ENCODE peak calls at places on chromosomes 7 and 10, in six cellular contexts. One of them, this sample, is unnamed.

GRCh38 chr7:16266877-16267276 is 154.5 kb downstream of the CRPPA start:
- DNase-seq in HepG2: no peak
- DNase-seq in IMR-90: no peak
- DNase-seq in HEK293T: no peak
- DNase-seq in GM12878: no peak
- DNase-seq in A549: no peak
- DNase-seq in this sample: no peak

GRCh38 chr10:74480778-74481177 is 329.8 kb downstream of the ADK start:
- DNase-seq in HEK293T: no peak
- DNase-seq in GM12878: no peak
- DNase-seq in HepG2: no peak
- DNase-seq in IMR-90: no peak
- DNase-seq in A549: no peak
- DNase-seq in this sample: no peak

GRCh38 chr7:129799350-129799955 is 153.3 kb downstream of the UBE2H start:
- DNase-seq in GM12878: no peak
- DNase-seq in HepG2: no peak
- DNase-seq in IMR-90: no peak
- DNase-seq in HEK293T: no peak
- DNase-seq in A549: no peak
- DNase-seq in this sample: peak

GRCh38 chr7:129780257-129781127 is 169.0 kb downstream of the NRF1 start:
- DNase-seq in HEK293T: peak
- DNase-seq in HepG2: peak
- DNase-seq in IMR-90: no peak
- DNase-seq in A549: peak
- DNase-seq in GM12878: no peak
- DNase-seq in this sample: peak

GRCh38 chr7:111089822-111090426 is 1.0 kb upstream of the LRRN3 start:
- DNase-seq in HEK293T: peak
- DNase-seq in GM12878: no peak
- DNase-seq in IMR-90: peak
- DNase-seq in A549: peak
- DNase-seq in HepG2: peak
- DNase-seq in this sample: peak

GRCh38 chr10:14397069-14397468 is 66.3 kb upstream of the FRMD4A start:
- DNase-seq in HEK293T: no peak
- DNase-seq in HepG2: no peak
- DNase-seq in GM12878: no peak
- DNase-seq in A549: no peak
- DNase-seq in IMR-90: peak
- DNase-seq in this sample: no peak

GRCh38 chr7:12130664-12131063 is 80.4 kb upstream of the TMEM106B start:
- DNase-seq in A549: no peak
- DNase-seq in GM12878: no peak
- DNase-seq in IMR-90: no peak
- DNase-seq in HepG2: no peak
- DNase-seq in HEK293T: no peak
- DNase-seq in this sample: no peak

GRCh38 chr7:16078076-16078952 is 343.0 kb downstream of the CRPPA start:
- DNase-seq in HepG2: peak
- DNase-seq in GM12878: no peak
- DNase-seq in A549: peak
- DNase-seq in HEK293T: peak
- DNase-seq in IMR-90: peak
- DNase-seq in this sample: peak

DNA sequence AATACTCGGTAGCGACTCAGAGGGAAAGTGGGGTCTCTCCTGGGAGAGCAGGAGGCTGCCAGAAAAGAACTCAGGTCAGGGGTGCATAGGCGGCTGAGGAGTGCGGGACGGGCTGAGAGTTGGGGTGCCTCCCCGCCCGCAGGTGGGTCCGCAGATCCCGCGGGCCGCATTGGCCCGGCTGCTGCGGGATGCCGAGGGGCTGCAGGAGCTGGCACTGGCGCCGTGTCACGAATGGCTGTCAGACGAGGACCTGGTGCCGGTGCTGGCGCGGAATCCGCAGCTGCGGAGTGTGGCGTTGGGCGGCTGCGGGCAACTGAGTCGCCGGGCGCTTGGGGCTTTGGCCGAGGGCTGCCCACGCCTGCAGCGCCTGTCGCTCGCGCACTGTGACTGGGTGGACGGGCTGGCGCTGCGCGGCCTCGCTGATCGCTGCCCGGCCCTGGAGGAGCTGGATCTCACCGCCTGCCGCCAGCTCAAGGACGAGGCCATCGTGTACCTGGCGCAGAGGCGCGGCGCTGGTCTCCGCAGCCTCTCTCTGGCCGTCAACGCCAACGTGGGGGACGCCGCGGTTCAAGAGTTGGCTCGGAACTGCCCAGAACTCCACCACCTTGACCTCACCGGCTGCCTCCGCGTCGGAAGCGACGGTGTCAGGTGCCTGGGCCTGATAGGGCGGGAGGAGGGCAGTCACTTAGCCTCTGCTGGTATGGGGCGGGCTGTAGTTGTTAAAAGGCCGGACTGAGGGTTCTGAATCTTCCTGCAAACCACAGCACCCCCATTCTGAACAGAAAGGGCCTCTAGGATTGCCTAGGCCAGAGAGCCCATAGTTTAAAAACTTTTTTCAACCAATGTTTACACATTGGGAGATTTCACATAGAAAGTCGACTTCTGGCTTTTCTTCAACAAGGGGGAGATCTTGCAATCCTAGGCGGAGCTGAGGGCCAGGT is 1.3 kb downstream of the FBXL15 start:
- DNase-seq in HEK293T: no peak
- DNase-seq in HepG2: peak
- DNase-seq in GM12878: no peak
- DNase-seq in A549: no peak
- DNase-seq in IMR-90: no peak
- DNase-seq in this sample: peak
- TF ChIP-seq BHLHE40 in HEK293T: no peak
- TF ChIP-seq BHLHE40 in HepG2: no peak
- TF ChIP-seq BHLHE40 in GM12878: no peak
- TF ChIP-seq BHLHE40 in A549: no peak
- TF ChIP-seq BHLHE40 in IMR-90: no peak
- TF ChIP-seq BHLHE40 in this sample: no peak

DNA sequence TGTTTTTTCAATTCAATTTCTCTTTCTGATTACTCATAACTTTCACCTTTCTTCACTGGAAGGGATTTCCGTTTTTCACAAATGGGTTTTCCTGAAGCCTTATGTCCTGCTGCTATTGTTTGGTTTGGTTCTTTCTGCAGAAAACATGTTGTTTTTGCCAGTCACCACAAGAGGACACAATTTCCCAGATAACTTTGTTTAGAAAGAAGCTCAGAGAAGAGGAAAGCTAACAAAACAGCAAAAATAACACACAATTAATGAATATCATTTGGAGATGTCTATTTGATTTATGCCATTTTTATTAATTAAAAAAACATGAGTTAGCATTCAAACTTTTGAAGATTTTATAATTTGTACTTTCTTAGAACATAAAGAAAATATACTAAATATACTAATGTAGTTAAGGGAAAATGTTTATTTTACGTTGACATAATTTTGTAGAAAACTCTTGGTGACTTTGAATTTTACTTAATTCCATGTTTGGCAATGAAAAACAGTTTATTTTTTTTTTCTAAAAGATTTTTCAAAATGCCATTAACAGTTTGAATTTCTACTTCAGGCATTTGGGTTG is 4.7 kb upstream of the TWIST1 start:
- DNase-seq in IMR-90: peak
- DNase-seq in HEK293T: peak
- DNase-seq in A549: peak
- DNase-seq in HepG2: no peak
- DNase-seq in GM12878: no peak
- DNase-seq in this sample: no peak
- TF ChIP-seq BHLHE40 in IMR-90: no peak
- TF ChIP-seq BHLHE40 in HEK293T: no peak
- TF ChIP-seq BHLHE40 in A549: no peak
- TF ChIP-seq BHLHE40 in HepG2: no peak
- TF ChIP-seq BHLHE40 in GM12878: no peak
- TF ChIP-seq BHLHE40 in this sample: no peak

GRCh38 chr10:24310104-24310503 is 101.2 kb downstream of the KIAA1217 start:
- DNase-seq in HEK293T: no peak
- DNase-seq in HepG2: no peak
- DNase-seq in GM12878: no peak
- DNase-seq in IMR-90: no peak
- DNase-seq in A549: no peak
- DNase-seq in this sample: no peak
- TF ChIP-seq BHLHE40 in HEK293T: no peak
- TF ChIP-seq BHLHE40 in HepG2: no peak
- TF ChIP-seq BHLHE40 in GM12878: no peak
- TF ChIP-seq BHLHE40 in IMR-90: no peak
- TF ChIP-seq BHLHE40 in A549: no peak
- TF ChIP-seq BHLHE40 in this sample: no peak

GRCh38 chr7:42238709-42239395 is 1.8 kb upstream of the GLI3 start:
- DNase-seq in A549: no peak
- DNase-seq in HepG2: no peak
- DNase-seq in GM12878: no peak
- DNase-seq in HEK293T: peak
- DNase-seq in IMR-90: peak
- DNase-seq in this sample: no peak
- TF ChIP-seq BHLHE40 in A549: no peak
- TF ChIP-seq BHLHE40 in HepG2: no peak
- TF ChIP-seq BHLHE40 in GM12878: no peak
- TF ChIP-seq BHLHE40 in HEK293T: no peak
- TF ChIP-seq BHLHE40 in IMR-90: peak
- TF ChIP-seq BHLHE40 in this sample: no peak

GRCh38 chr10:89738551-89739209 is 37.3 kb downstream of the KIF20B start:
- DNase-seq in GM12878: peak
- DNase-seq in HepG2: no peak
- DNase-seq in A549: no peak
- DNase-seq in IMR-90: no peak
- DNase-seq in HEK293T: no peak
- DNase-seq in this sample: no peak
- TF ChIP-seq BHLHE40 in GM12878: no peak
- TF ChIP-seq BHLHE40 in HepG2: no peak
- TF ChIP-seq BHLHE40 in A549: no peak
- TF ChIP-seq BHLHE40 in IMR-90: no peak
- TF ChIP-seq BHLHE40 in HEK293T: no peak
- TF ChIP-seq BHLHE40 in this sample: no peak

GRCh38 chr10:122204691-122205489 is 66.2 kb upstream of the BTBD16 start:
- DNase-seq in GM12878: no peak
- DNase-seq in A549: no peak
- DNase-seq in IMR-90: no peak
- DNase-seq in HepG2: no peak
- DNase-seq in HEK293T: no peak
- DNase-seq in this sample: no peak
- TF ChIP-seq BHLHE40 in GM12878: no peak
- TF ChIP-seq BHLHE40 in A549: no peak
- TF ChIP-seq BHLHE40 in IMR-90: no peak
- TF ChIP-seq BHLHE40 in HepG2: no peak
- TF ChIP-seq BHLHE40 in HEK293T: no peak
- TF ChIP-seq BHLHE40 in this sample: no peak

GRCh38 chr10:120132811-120133210 is 240.3 kb downstream of the SEC23IP start:
- DNase-seq in GM12878: no peak
- DNase-seq in IMR-90: no peak
- DNase-seq in HEK293T: no peak
- DNase-seq in HepG2: no peak
- DNase-seq in A549: no peak
- DNase-seq in this sample: no peak

DNA sequence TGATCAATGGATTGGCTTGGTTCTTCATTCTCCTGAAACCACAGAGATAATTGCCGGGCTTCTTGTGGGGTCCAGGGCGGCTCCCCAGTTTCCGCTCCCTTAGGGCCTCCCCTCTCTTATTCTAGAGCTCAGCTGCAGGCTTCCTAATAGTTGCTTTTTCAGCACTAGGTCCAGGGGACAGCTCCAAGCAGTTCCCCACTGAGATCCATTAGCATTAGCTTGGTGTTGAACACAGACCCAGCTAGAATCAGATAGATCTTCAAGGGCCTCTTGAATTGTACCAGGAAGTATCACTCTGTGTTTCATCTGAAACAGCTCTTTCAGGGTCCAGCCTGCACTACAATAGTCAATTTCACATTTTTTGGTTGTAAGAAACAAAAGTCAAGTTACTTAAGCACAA is 238.7 kb downstream of the SEC23IP start:
- DNase-seq in A549: peak
- DNase-seq in IMR-90: no peak
- DNase-seq in HEK293T: peak
- DNase-seq in HepG2: no peak
- DNase-seq in GM12878: no peak
- DNase-seq in this sample: peak
- TF ChIP-seq BHLHE40 in A549: no peak
- TF ChIP-seq BHLHE40 in IMR-90: no peak
- TF ChIP-seq BHLHE40 in HEK293T: no peak
- TF ChIP-seq BHLHE40 in HepG2: no peak
- TF ChIP-seq BHLHE40 in GM12878: no peak
- TF ChIP-seq BHLHE40 in this sample: no peak

GRCh38 chr10:104689547-104689946 is 48.5 kb downstream of the SORCS3 start:
- DNase-seq in A549: no peak
- DNase-seq in GM12878: no peak
- DNase-seq in HEK293T: no peak
- DNase-seq in HepG2: no peak
- DNase-seq in IMR-90: no peak
- DNase-seq in this sample: no peak
- TF ChIP-seq BHLHE40 in A549: no peak
- TF ChIP-seq BHLHE40 in GM12878: no peak
- TF ChIP-seq BHLHE40 in HEK293T: no peak
- TF ChIP-seq BHLHE40 in HepG2: no peak
- TF ChIP-seq BHLHE40 in IMR-90: no peak
- TF ChIP-seq BHLHE40 in this sample: no peak